ENCODE peak calls at places on chromosomes 6 and 20, in seven cellular contexts. I is lower leg skin, L is osteocyte, S is GM23338, M is thyroid gland, B is Calu3, J is neural crest cell. G is an unnamed sample.

GRCh38 chr6:157054531-157054979 is 268.8 kb downstream of the TMEM242 start:
- DNase-seq in I (no peak), L (no peak), S (no peak), M (no peak), B (no peak), J (no peak), G (peak; percentile 23)

GRCh38 chr6:36616888-36617521 is 22.8 kb downstream of the SRSF3 start:
- DNase-seq in I (peak; percentile 86), L (no peak), S (no peak), M (peak; percentile 75), B (peak; percentile 84), J (no peak), G (no peak)

GRCh38 chr6:112235956-112236355 is 18.4 kb downstream of the LAMA4 start:
- DNase-seq in I (no peak), L (no peak), S (no peak), M (no peak), B (no peak), J (no peak), G (no peak)

GRCh38 chr6:82396964-82397761 is 33.5 kb downstream of the TPBG start:
- DNase-seq in I (no peak), L (no peak), S (no peak), M (no peak), B (peak; percentile 47), J (no peak), G (no peak)

GRCh38 chr6:149176971-149177667 is 140.4 kb upstream of the TAB2 start:
- DNase-seq in I (no peak), L (no peak), S (no peak), M (no peak), B (peak; percentile 27), J (no peak), G (no peak)

GRCh38 chr20:41340327-41341055 is at the start of gene LPIN3:
- DNase-seq in I (peak; percentile 98), L (no peak), S (peak; percentile 94), M (peak; percentile 94), B (peak; percentile 96), J (peak; percentile 68), G (peak; percentile 83)

GRCh38 chr6:112035446-112035845 is 18.5 kb upstream of the CCN6 start:
- DNase-seq in I (no peak), L (no peak), S (no peak), M (no peak), B (no peak), J (no peak), G (no peak)

GRCh38 chr6:3749991-3750323 is 1.6 kb downstream of the PXDC1 start:
- DNase-seq in I (peak; percentile 97), L (peak; percentile 75), S (no peak), M (peak; percentile 59), B (peak; percentile 20), J (no peak), G (no peak)

GRCh38 chr6:145138469-145139185 is 596.7 kb downstream of the EPM2A start:
- DNase-seq in I (no peak), L (no peak), S (no peak), M (no peak), B (no peak), J (no peak), G (no peak)

GRCh38 chr6:145139895-145140294 is 595.4 kb downstream of the EPM2A start:
- DNase-seq in I (no peak), L (no peak), S (no peak), M (no peak), B (no peak), J (no peak), G (no peak)

GRCh38 chr6:145135702-145136101 is 599.6 kb downstream of the EPM2A start:
- DNase-seq in I (no peak), L (no peak), S (no peak), M (no peak), B (no peak), J (no peak), G (no peak)

GRCh38 chr6:145139451-145139850 is 595.9 kb downstream of the EPM2A start:
- DNase-seq in I (no peak), L (no peak), S (no peak), M (no peak), B (no peak), J (no peak), G (no peak)

DNA sequence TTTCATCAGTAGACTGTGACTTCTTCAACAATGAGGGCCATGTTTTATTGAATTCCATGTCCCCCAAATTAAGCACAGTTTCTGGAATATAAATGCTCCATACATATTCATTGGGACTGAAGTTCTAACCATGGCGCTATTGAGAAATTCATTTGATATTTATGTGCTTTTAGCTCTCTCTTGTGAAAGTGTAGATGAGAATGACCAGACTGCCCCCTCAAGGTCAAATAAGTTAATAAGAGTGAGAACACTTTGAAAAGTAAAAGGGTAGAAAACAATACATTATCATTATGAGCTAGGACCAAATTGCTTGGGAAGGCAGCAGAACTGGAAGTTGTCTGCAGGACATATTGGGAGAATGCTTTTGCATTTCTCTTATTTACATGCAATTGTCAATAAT is 597.9 kb downstream of the EPM2A start:
- DNase-seq in I (no peak), L (no peak), S (peak; percentile 49), M (no peak), B (no peak), J (no peak), G (no peak)
- TF ChIP-seq CTCF in I (no peak), L (peak; percentile 35), S (peak; percentile 59), M (no peak), B (no peak), J (peak; percentile 30), G (no peak)

DNA sequence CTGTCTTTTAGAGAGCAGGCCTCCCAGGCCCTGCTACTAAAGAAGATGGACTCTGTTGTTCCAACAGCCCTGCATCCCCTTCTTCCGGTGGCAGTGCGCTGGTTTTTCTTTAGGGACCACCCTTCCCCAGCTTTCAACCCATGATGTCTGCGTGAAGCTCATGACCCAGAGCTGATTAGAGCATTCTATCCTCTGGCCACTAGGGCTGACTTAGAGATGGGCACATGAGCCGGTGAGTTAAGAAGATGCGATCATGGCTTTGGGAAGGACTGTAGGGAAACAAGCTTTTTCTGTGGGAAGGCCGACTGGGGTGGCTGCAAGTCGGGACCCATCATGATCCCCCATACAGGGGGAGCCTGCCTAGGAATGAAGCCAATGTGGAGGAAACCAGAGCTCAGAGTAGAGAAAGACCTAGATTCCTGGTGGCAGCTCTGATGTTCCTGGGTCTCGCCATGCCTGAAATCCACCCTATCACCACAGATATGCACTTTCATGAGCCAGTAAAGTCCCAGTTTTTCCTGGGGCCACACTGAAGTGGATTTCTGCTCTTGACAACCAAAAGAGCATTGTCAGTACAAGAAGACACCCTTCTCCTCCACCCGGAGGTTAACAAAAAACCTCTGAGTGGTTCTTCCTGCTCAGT is 29.1 kb upstream of the STX16 start:
- DNase-seq in I (no peak), L (no peak), S (peak; percentile 48), M (no peak), B (no peak), J (no peak), G (no peak)
- TF ChIP-seq CTCF in I (no peak), L (no peak), S (peak; percentile 33), M (no peak), B (no peak), J (peak; percentile 34), G (no peak)

GRCh38 chr6:11044712-11045167 is 635 bp upstream of the ELOVL2 start:
- DNase-seq in I (no peak), L (no peak), S (peak; percentile 47), M (no peak), B (no peak), J (no peak), G (no peak)
- TF ChIP-seq CTCF in I (no peak), L (no peak), S (no peak), M (no peak), B (no peak), J (no peak), G (no peak)

GRCh38 chr20:54980321-54980960 is 505.0 kb downstream of the DOK5 start:
- DNase-seq in I (no peak), L (no peak), S (peak; percentile 4), M (no peak), B (no peak), J (no peak), G (peak; percentile 5)
- TF ChIP-seq CTCF in I (no peak), L (peak; percentile 11), S (peak; percentile 23), M (no peak), B (no peak), J (peak; percentile 70), G (peak; percentile 28)

GRCh38 chr20:61890210-61890609 is 175.5 kb downstream of the TAF4 start:
- DNase-seq in I (no peak), L (no peak), S (no peak), M (no peak), B (no peak), J (no peak), G (no peak)

GRCh38 chr20:61887694-61888093 is 178.0 kb downstream of the TAF4 start:
- DNase-seq in I (no peak), L (no peak), S (no peak), M (no peak), B (no peak), J (no peak), G (no peak)

GRCh38 chr20:61888101-61888865 is 177.4 kb downstream of the TAF4 start:
- DNase-seq in I (no peak), L (no peak), S (no peak), M (no peak), B (no peak), J (no peak), G (no peak)

GRCh38 chr20:61891476-61891875 is 174.2 kb downstream of the TAF4 start:
- DNase-seq in I (no peak), L (no peak), S (no peak), M (no peak), B (no peak), J (no peak), G (no peak)

GRCh38 chr20:61889659-61890058 is 176.0 kb downstream of the TAF4 start:
- DNase-seq in I (no peak), L (no peak), S (no peak), M (no peak), B (no peak), J (no peak), G (no peak)
- TF ChIP-seq CTCF in I (no peak), L (no peak), S (no peak), M (no peak), B (no peak), J (no peak), G (no peak)

DNA sequence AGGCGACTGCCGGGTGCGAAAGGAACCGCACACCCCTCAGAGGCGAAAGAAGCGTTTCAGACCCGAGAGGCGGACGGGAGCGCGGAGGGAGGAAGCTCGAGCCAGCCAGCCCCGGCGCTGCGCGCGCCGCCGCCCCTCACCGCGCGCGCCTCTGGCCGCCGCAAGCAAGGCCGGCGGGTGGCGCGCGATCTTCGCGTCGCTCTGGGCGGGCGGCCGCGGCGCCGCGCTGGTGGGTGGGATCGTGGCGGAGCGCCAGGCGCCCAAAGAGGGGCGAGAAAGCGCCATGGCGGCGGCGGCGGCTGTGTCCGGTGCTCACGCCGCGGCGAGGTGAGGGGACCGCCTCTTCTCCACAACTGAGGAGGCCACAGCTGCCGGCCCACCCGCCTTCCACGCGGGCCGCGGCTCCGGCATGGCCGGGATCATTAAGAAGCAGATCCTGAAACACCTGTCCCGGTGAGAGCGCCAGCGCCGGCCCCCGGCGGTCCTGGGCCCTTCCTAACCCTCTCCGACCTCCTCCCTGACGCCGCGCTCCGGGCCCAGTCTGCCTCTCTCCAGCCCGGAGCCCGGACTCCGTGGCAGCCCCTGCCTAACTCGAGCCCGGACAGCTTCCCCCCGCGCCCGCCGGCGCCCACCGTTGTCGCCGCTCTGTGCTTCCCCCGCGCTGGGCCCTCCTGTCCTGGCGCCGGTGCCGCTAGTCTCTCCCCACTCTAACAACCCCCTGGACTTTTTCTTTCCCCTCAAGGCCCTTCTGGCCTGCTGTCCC is at the start of gene BLTP3A:
- DNase-seq in I (peak; percentile 91), L (peak; percentile 89), S (peak; percentile 87), M (peak; percentile 76), B (peak; percentile 90), J (peak; percentile 60), G (peak; percentile 97)
- TF ChIP-seq CTCF in I (no peak), L (no peak), S (no peak), M (no peak), B (no peak), J (no peak), G (peak; percentile 45)

GRCh38 chr20:33394718-33395117 is 6.6 kb downstream of the CDK5RAP1 start:
- DNase-seq in I (no peak), L (no peak), S (no peak), M (no peak), B (peak; percentile 27), J (no peak), G (no peak)
- TF ChIP-seq CTCF in I (no peak), L (no peak), S (no peak), M (no peak), B (no peak), J (no peak), G (no peak)

G was measured in GM13977.